ENCODE peak calls at places on chromosomes 1 and 21, in eight cellular contexts. One of them, this sample, is unnamed.

GRCh38 chr1:15523922-15524282 is at the start of gene CASP9:
- ATAC-seq in right cardiac atrium: no peak
- ATAC-seq in stimulated activated memory B cell treated with anti-CD40 and anti-IgM and Interleukin-4, amounts not matched to agents 10 μg/mL and 1 μg/mL and 100 μg/mL, for 72 hours: no peak
- ATAC-seq in foreskin keratinocyte: peak
- ATAC-seq in gastroesophageal sphincter: no peak
- ATAC-seq in mucosa of descending colon: no peak
- ATAC-seq in left ventricle myocardium superior: no peak
- ATAC-seq in CD8-positive, alpha-beta T cell: no peak
- ATAC-seq in this sample: no peak

GRCh38 chr1:111825217-111825616 is 69.5 kb downstream of the DDX20 start:
- ATAC-seq in right cardiac atrium: no peak
- ATAC-seq in gastroesophageal sphincter: no peak
- ATAC-seq in stimulated activated memory B cell treated with anti-CD40 and anti-IgM and Interleukin-4, amounts not matched to agents 10 μg/mL and 1 μg/mL and 100 μg/mL, for 72 hours: no peak
- ATAC-seq in mucosa of descending colon: no peak
- ATAC-seq in left ventricle myocardium superior: no peak
- ATAC-seq in CD8-positive, alpha-beta T cell: no peak
- ATAC-seq in foreskin keratinocyte: no peak
- ATAC-seq in this sample: no peak

GRCh38 chr1:244865028-244865371 is 657 bp upstream of the HNRNPU start:
- ATAC-seq in stimulated activated memory B cell treated with anti-CD40 and anti-IgM and Interleukin-4, amounts not matched to agents 10 μg/mL and 1 μg/mL and 100 μg/mL, for 72 hours: no peak
- ATAC-seq in left ventricle myocardium superior: no peak
- ATAC-seq in right cardiac atrium: no peak
- ATAC-seq in mucosa of descending colon: no peak
- ATAC-seq in gastroesophageal sphincter: no peak
- ATAC-seq in foreskin keratinocyte: no peak
- ATAC-seq in CD8-positive, alpha-beta T cell: no peak
- ATAC-seq in this sample: no peak

GRCh38 chr1:162639718-162640117 is 7.5 kb downstream of the DDR2 start:
- ATAC-seq in stimulated activated memory B cell treated with anti-CD40 and anti-IgM and Interleukin-4, amounts not matched to agents 10 μg/mL and 1 μg/mL and 100 μg/mL, for 72 hours: peak
- ATAC-seq in left ventricle myocardium superior: no peak
- ATAC-seq in mucosa of descending colon: no peak
- ATAC-seq in gastroesophageal sphincter: no peak
- ATAC-seq in right cardiac atrium: no peak
- ATAC-seq in foreskin keratinocyte: no peak
- ATAC-seq in CD8-positive, alpha-beta T cell: no peak
- ATAC-seq in this sample: no peak

GRCh38 chr1:181778630-181779285 is 282.8 kb downstream of the ZNF648 start:
- ATAC-seq in mucosa of descending colon: no peak
- ATAC-seq in CD8-positive, alpha-beta T cell: no peak
- ATAC-seq in gastroesophageal sphincter: no peak
- ATAC-seq in left ventricle myocardium superior: no peak
- ATAC-seq in foreskin keratinocyte: no peak
- ATAC-seq in right cardiac atrium: no peak
- ATAC-seq in stimulated activated memory B cell treated with anti-CD40 and anti-IgM and Interleukin-4, amounts not matched to agents 10 μg/mL and 1 μg/mL and 100 μg/mL, for 72 hours: no peak
- ATAC-seq in this sample: no peak

GRCh38 chr1:151495316-151495715 is 15.9 kb upstream of the CGN start:
- ATAC-seq in stimulated activated memory B cell treated with anti-CD40 and anti-IgM and Interleukin-4, amounts not matched to agents 10 μg/mL and 1 μg/mL and 100 μg/mL, for 72 hours: no peak
- ATAC-seq in gastroesophageal sphincter: no peak
- ATAC-seq in right cardiac atrium: no peak
- ATAC-seq in left ventricle myocardium superior: no peak
- ATAC-seq in mucosa of descending colon: no peak
- ATAC-seq in CD8-positive, alpha-beta T cell: no peak
- ATAC-seq in foreskin keratinocyte: no peak
- ATAC-seq in this sample: no peak

GRCh38 chr1:13699510-13699909 is 478 bp upstream of the PRDM2 start:
- ATAC-seq in right cardiac atrium: peak
- ATAC-seq in foreskin keratinocyte: peak
- ATAC-seq in stimulated activated memory B cell treated with anti-CD40 and anti-IgM and Interleukin-4, amounts not matched to agents 10 μg/mL and 1 μg/mL and 100 μg/mL, for 72 hours: no peak
- ATAC-seq in mucosa of descending colon: peak
- ATAC-seq in gastroesophageal sphincter: no peak
- ATAC-seq in CD8-positive, alpha-beta T cell: no peak
- ATAC-seq in left ventricle myocardium superior: peak
- ATAC-seq in this sample: peak

GRCh38 chr1:204524986-204525385 is 8.8 kb downstream of the MDM4 start:
- ATAC-seq in mucosa of descending colon: no peak
- ATAC-seq in left ventricle myocardium superior: no peak
- ATAC-seq in gastroesophageal sphincter: no peak
- ATAC-seq in foreskin keratinocyte: peak
- ATAC-seq in CD8-positive, alpha-beta T cell: no peak
- ATAC-seq in right cardiac atrium: no peak
- ATAC-seq in stimulated activated memory B cell treated with anti-CD40 and anti-IgM and Interleukin-4, amounts not matched to agents 10 μg/mL and 1 μg/mL and 100 μg/mL, for 72 hours: no peak
- ATAC-seq in this sample: peak

GRCh38 chr21:27314096-27314495 is 347.2 kb upstream of the ADAMTS5 start:
- ATAC-seq in stimulated activated memory B cell treated with anti-CD40 and anti-IgM and Interleukin-4, amounts not matched to agents 10 μg/mL and 1 μg/mL and 100 μg/mL, for 72 hours: no peak
- ATAC-seq in left ventricle myocardium superior: no peak
- ATAC-seq in mucosa of descending colon: no peak
- ATAC-seq in gastroesophageal sphincter: no peak
- ATAC-seq in foreskin keratinocyte: no peak
- ATAC-seq in CD8-positive, alpha-beta T cell: no peak
- ATAC-seq in right cardiac atrium: no peak
- ATAC-seq in this sample: no peak

GRCh38 chr1:234495231-234495990 is 16.4 kb upstream of the TARBP1 start:
- ATAC-seq in foreskin keratinocyte: peak
- ATAC-seq in stimulated activated memory B cell treated with anti-CD40 and anti-IgM and Interleukin-4, amounts not matched to agents 10 μg/mL and 1 μg/mL and 100 μg/mL, for 72 hours: peak
- ATAC-seq in mucosa of descending colon: no peak
- ATAC-seq in right cardiac atrium: no peak
- ATAC-seq in left ventricle myocardium superior: no peak
- ATAC-seq in gastroesophageal sphincter: no peak
- ATAC-seq in CD8-positive, alpha-beta T cell: no peak
- ATAC-seq in this sample: peak

GRCh38 chr1:107512836-107513235 is 372.0 kb downstream of the NTNG1 start:
- ATAC-seq in stimulated activated memory B cell treated with anti-CD40 and anti-IgM and Interleukin-4, amounts not matched to agents 10 μg/mL and 1 μg/mL and 100 μg/mL, for 72 hours: no peak
- ATAC-seq in gastroesophageal sphincter: no peak
- ATAC-seq in left ventricle myocardium superior: no peak
- ATAC-seq in right cardiac atrium: no peak
- ATAC-seq in mucosa of descending colon: no peak
- ATAC-seq in foreskin keratinocyte: no peak
- ATAC-seq in CD8-positive, alpha-beta T cell: no peak
- ATAC-seq in this sample: no peak

GRCh38 chr1:92749024-92749634 is 35.8 kb downstream of the EVI5 start:
- ATAC-seq in foreskin keratinocyte: peak
- ATAC-seq in gastroesophageal sphincter: no peak
- ATAC-seq in left ventricle myocardium superior: peak
- ATAC-seq in stimulated activated memory B cell treated with anti-CD40 and anti-IgM and Interleukin-4, amounts not matched to agents 10 μg/mL and 1 μg/mL and 100 μg/mL, for 72 hours: peak
- ATAC-seq in CD8-positive, alpha-beta T cell: peak
- ATAC-seq in mucosa of descending colon: peak
- ATAC-seq in right cardiac atrium: peak
- ATAC-seq in this sample: peak

GRCh38 chr1:244802556-244803239 is 32.8 kb upstream of the COX20 start:
- ATAC-seq in right cardiac atrium: no peak
- ATAC-seq in stimulated activated memory B cell treated with anti-CD40 and anti-IgM and Interleukin-4, amounts not matched to agents 10 μg/mL and 1 μg/mL and 100 μg/mL, for 72 hours: no peak
- ATAC-seq in left ventricle myocardium superior: no peak
- ATAC-seq in CD8-positive, alpha-beta T cell: no peak
- ATAC-seq in foreskin keratinocyte: no peak
- ATAC-seq in gastroesophageal sphincter: no peak
- ATAC-seq in mucosa of descending colon: peak
- ATAC-seq in this sample: no peak

GRCh38 chr21:33848252-33848953 is 67.2 kb downstream of the ATP5PO start:
- ATAC-seq in gastroesophageal sphincter: no peak
- ATAC-seq in CD8-positive, alpha-beta T cell: no peak
- ATAC-seq in stimulated activated memory B cell treated with anti-CD40 and anti-IgM and Interleukin-4, amounts not matched to agents 10 μg/mL and 1 μg/mL and 100 μg/mL, for 72 hours: peak
- ATAC-seq in right cardiac atrium: no peak
- ATAC-seq in left ventricle myocardium superior: no peak
- ATAC-seq in mucosa of descending colon: peak
- ATAC-seq in foreskin keratinocyte: peak
- ATAC-seq in this sample: peak

GRCh38 chr1:116769561-116769977 is 15.3 kb downstream of the CD2 start:
- ATAC-seq in left ventricle myocardium superior: peak
- ATAC-seq in foreskin keratinocyte: peak
- ATAC-seq in mucosa of descending colon: peak
- ATAC-seq in stimulated activated memory B cell treated with anti-CD40 and anti-IgM and Interleukin-4, amounts not matched to agents 10 μg/mL and 1 μg/mL and 100 μg/mL, for 72 hours: peak
- ATAC-seq in right cardiac atrium: no peak
- ATAC-seq in CD8-positive, alpha-beta T cell: peak
- ATAC-seq in gastroesophageal sphincter: no peak
- ATAC-seq in this sample: no peak

GRCh38 chr1:12180315-12180714 is 13.5 kb downstream of the TNFRSF1B start:
- ATAC-seq in left ventricle myocardium superior: peak
- ATAC-seq in mucosa of descending colon: peak
- ATAC-seq in right cardiac atrium: no peak
- ATAC-seq in foreskin keratinocyte: no peak
- ATAC-seq in CD8-positive, alpha-beta T cell: no peak
- ATAC-seq in gastroesophageal sphincter: peak
- ATAC-seq in stimulated activated memory B cell treated with anti-CD40 and anti-IgM and Interleukin-4, amounts not matched to agents 10 μg/mL and 1 μg/mL and 100 μg/mL, for 72 hours: no peak
- ATAC-seq in this sample: no peak

GRCh38 chr1:112714313-112715263 is 544 bp downstream of the PPM1J start:
- ATAC-seq in foreskin keratinocyte: peak
- ATAC-seq in gastroesophageal sphincter: no peak
- ATAC-seq in stimulated activated memory B cell treated with anti-CD40 and anti-IgM and Interleukin-4, amounts not matched to agents 10 μg/mL and 1 μg/mL and 100 μg/mL, for 72 hours: peak
- ATAC-seq in mucosa of descending colon: peak
- ATAC-seq in left ventricle myocardium superior: peak
- ATAC-seq in right cardiac atrium: peak
- ATAC-seq in CD8-positive, alpha-beta T cell: no peak
- ATAC-seq in this sample: peak

GRCh38 chr21:14632359-14632758 is 86.2 kb upstream of the SAMSN1 start:
- ATAC-seq in right cardiac atrium: no peak
- ATAC-seq in stimulated activated memory B cell treated with anti-CD40 and anti-IgM and Interleukin-4, amounts not matched to agents 10 μg/mL and 1 μg/mL and 100 μg/mL, for 72 hours: no peak
- ATAC-seq in CD8-positive, alpha-beta T cell: no peak
- ATAC-seq in mucosa of descending colon: no peak
- ATAC-seq in foreskin keratinocyte: no peak
- ATAC-seq in gastroesophageal sphincter: no peak
- ATAC-seq in left ventricle myocardium superior: no peak
- ATAC-seq in this sample: no peak

GRCh38 chr1:44631333-44631646 is 43.0 kb downstream of the TMEM53 start:
- ATAC-seq in left ventricle myocardium superior: no peak
- ATAC-seq in CD8-positive, alpha-beta T cell: peak
- ATAC-seq in gastroesophageal sphincter: no peak
- ATAC-seq in foreskin keratinocyte: no peak
- ATAC-seq in mucosa of descending colon: peak
- ATAC-seq in right cardiac atrium: no peak
- ATAC-seq in stimulated activated memory B cell treated with anti-CD40 and anti-IgM and Interleukin-4, amounts not matched to agents 10 μg/mL and 1 μg/mL and 100 μg/mL, for 72 hours: peak
- ATAC-seq in this sample: no peak

GRCh38 chr1:66360285-66360724 is 173.6 kb upstream of the SGIP1 start:
- ATAC-seq in CD8-positive, alpha-beta T cell: no peak
- ATAC-seq in stimulated activated memory B cell treated with anti-CD40 and anti-IgM and Interleukin-4, amounts not matched to agents 10 μg/mL and 1 μg/mL and 100 μg/mL, for 72 hours: peak
- ATAC-seq in right cardiac atrium: peak
- ATAC-seq in left ventricle myocardium superior: peak
- ATAC-seq in gastroesophageal sphincter: no peak
- ATAC-seq in mucosa of descending colon: no peak
- ATAC-seq in foreskin keratinocyte: no peak
- ATAC-seq in this sample: no peak

GRCh38 chr1:27726173-27726793 is 522 bp downstream of the FAM76A start:
- ATAC-seq in foreskin keratinocyte: peak
- ATAC-seq in gastroesophageal sphincter: peak
- ATAC-seq in left ventricle myocardium superior: peak
- ATAC-seq in right cardiac atrium: peak
- ATAC-seq in mucosa of descending colon: no peak
- ATAC-seq in stimulated activated memory B cell treated with anti-CD40 and anti-IgM and Interleukin-4, amounts not matched to agents 10 μg/mL and 1 μg/mL and 100 μg/mL, for 72 hours: peak
- ATAC-seq in CD8-positive, alpha-beta T cell: no peak
- ATAC-seq in this sample: no peak

GRCh38 chr1:14999441-14999840 is 154.1 kb upstream of the TMEM51 start:
- ATAC-seq in mucosa of descending colon: no peak
- ATAC-seq in foreskin keratinocyte: no peak
- ATAC-seq in CD8-positive, alpha-beta T cell: no peak
- ATAC-seq in left ventricle myocardium superior: no peak
- ATAC-seq in gastroesophageal sphincter: no peak
- ATAC-seq in stimulated activated memory B cell treated with anti-CD40 and anti-IgM and Interleukin-4, amounts not matched to agents 10 μg/mL and 1 μg/mL and 100 μg/mL, for 72 hours: no peak
- ATAC-seq in right cardiac atrium: no peak
- ATAC-seq in this sample: no peak

GRCh38 chr1:45809761-45810160 is 6.3 kb downstream of the MAST2 start:
- ATAC-seq in CD8-positive, alpha-beta T cell: no peak
- ATAC-seq in mucosa of descending colon: no peak
- ATAC-seq in stimulated activated memory B cell treated with anti-CD40 and anti-IgM and Interleukin-4, amounts not matched to agents 10 μg/mL and 1 μg/mL and 100 μg/mL, for 72 hours: no peak
- ATAC-seq in gastroesophageal sphincter: no peak
- ATAC-seq in foreskin keratinocyte: no peak
- ATAC-seq in left ventricle myocardium superior: no peak
- ATAC-seq in right cardiac atrium: no peak
- ATAC-seq in this sample: no peak

GRCh38 chr1:9426291-9426711 is 113.0 kb upstream of the SLC25A33 start:
- ATAC-seq in left ventricle myocardium superior: no peak
- ATAC-seq in CD8-positive, alpha-beta T cell: peak
- ATAC-seq in mucosa of descending colon: peak
- ATAC-seq in stimulated activated memory B cell treated with anti-CD40 and anti-IgM and Interleukin-4, amounts not matched to agents 10 μg/mL and 1 μg/mL and 100 μg/mL, for 72 hours: peak
- ATAC-seq in right cardiac atrium: no peak
- ATAC-seq in gastroesophageal sphincter: no peak
- ATAC-seq in foreskin keratinocyte: no peak
- ATAC-seq in this sample: peak

GRCh38 chr1:209134001-209134400 is 449.5 kb upstream of the CAMK1G start:
- ATAC-seq in mucosa of descending colon: no peak
- ATAC-seq in gastroesophageal sphincter: no peak
- ATAC-seq in stimulated activated memory B cell treated with anti-CD40 and anti-IgM and Interleukin-4, amounts not matched to agents 10 μg/mL and 1 μg/mL and 100 μg/mL, for 72 hours: no peak
- ATAC-seq in left ventricle myocardium superior: no peak
- ATAC-seq in CD8-positive, alpha-beta T cell: no peak
- ATAC-seq in foreskin keratinocyte: no peak
- ATAC-seq in right cardiac atrium: no peak
- ATAC-seq in this sample: no peak

GRCh38 chr1:201036188-201036834 is 12.8 kb upstream of the KIF21B start:
- ATAC-seq in foreskin keratinocyte: no peak
- ATAC-seq in right cardiac atrium: no peak
- ATAC-seq in stimulated activated memory B cell treated with anti-CD40 and anti-IgM and Interleukin-4, amounts not matched to agents 10 μg/mL and 1 μg/mL and 100 μg/mL, for 72 hours: no peak
- ATAC-seq in gastroesophageal sphincter: no peak
- ATAC-seq in CD8-positive, alpha-beta T cell: no peak
- ATAC-seq in mucosa of descending colon: no peak
- ATAC-seq in left ventricle myocardium superior: no peak
- ATAC-seq in this sample: no peak